ENCODE peak calls at places on chromosomes 13 and 19, in nine cellular contexts. F is activated T-cell treated with anti-CD3 and anti-CD28 coated beads, Interleukin-2, amount 50 U/mL, for 72 hours; I is stimulated activated CD8-positive, alpha-beta memory T cell treated with anti-CD3 and anti-CD28 coated beads, Interleukin-7, amount 100 ng/mL, for 1 hour; J is T-helper 9 cell; T is NCI-H69; N is amniotic epithelial cell; E is Peyer's patch; W is stimulated activated CD4-positive, alpha-beta T cell treated with anti-CD3 and anti-CD28 coated beads, Interleukin-12 subunit alpha, Interleukin-12 subunit beta, amount 100 ng/mL, for 24 hours; L is cardiac muscle cell. M is an unnamed sample.
A peak's percentile ranks its signal among the peaks of the same experiment; 100 is the strongest.

GRCh38 chr19:22426901-22427300 is 4.8 kb upstream of the ZNF98 start:
- DNase-seq in L (no peak), T (no peak), E (no peak), W (no peak), I (no peak), F (no peak), J (no peak), N (no peak), M (peak; percentile 78)

GRCh38 chr19:23261496-23262020 is 11.4 kb upstream of the ZNF724 start:
- DNase-seq in L (no peak), W (no peak), I (no peak), E (no peak), T (no peak), N (no peak), J (no peak), F (no peak), M (no peak)

GRCh38 chr19:30385666-30386065 is 13.5 kb downstream of the ZNF536 start:
- DNase-seq in N (no peak), I (no peak), T (no peak), L (no peak), F (no peak), W (no peak), J (no peak), E (no peak), M (no peak)

GRCh38 chr13:23955064-23955463 is 57.8 kb upstream of the C1QTNF9B start:
- DNase-seq in L (no peak), N (no peak), W (no peak), J (no peak), E (no peak), I (no peak), T (no peak), F (no peak), M (no peak)

GRCh38 chr19:39846678-39847486 is 703 bp upstream of the FBL start:
- DNase-seq in N (no peak), I (no peak), J (no peak), T (no peak), F (no peak), L (peak; percentile 31), W (no peak), E (no peak), M (no peak)

GRCh38 chr13:113915786-113916329 is 52.0 kb upstream of the GAS6 start:
- DNase-seq in E (no peak), W (no peak), T (no peak), J (no peak), F (no peak), I (no peak), N (no peak), L (no peak), M (no peak)

GRCh38 chr13:31755803-31756212 is 16.5 kb downstream of the RXFP2 start:
- DNase-seq in J (no peak), F (no peak), E (no peak), L (no peak), I (no peak), N (peak; percentile 67), W (no peak), T (no peak), M (no peak)

GRCh38 chr19:32671883-32672282 is 3.1 kb downstream of the ANKRD27 start:
- DNase-seq in W (no peak), N (peak; percentile 35), E (no peak), J (no peak), I (no peak), F (no peak), L (no peak), T (no peak), M (no peak)

GRCh38 chr13:97768134-97768533 is 185.3 kb upstream of the IPO5 start:
- DNase-seq in L (no peak), E (no peak), J (no peak), N (no peak), T (no peak), W (no peak), I (no peak), F (no peak), M (no peak)

GRCh38 chr19:41872384-41872774 is 4.7 kb upstream of the CD79A start:
- DNase-seq in F (no peak), L (no peak), W (no peak), N (no peak), E (no peak), J (no peak), I (no peak), T (no peak), M (no peak)

GRCh38 chr13:80084086-80084676 is 256.7 kb downstream of the SPRY2 start:
- DNase-seq in W (no peak), T (no peak), J (no peak), E (no peak), N (peak; percentile 92), I (no peak), F (no peak), L (no peak), M (no peak)

GRCh38 chr13:28059214-28059613 is 41.2 kb downstream of the FLT3 start:
- DNase-seq in J (peak; percentile 23), I (no peak), T (peak; percentile 7), L (peak; percentile 67), F (peak; percentile 61), N (peak; percentile 32), E (peak; percentile 65), W (peak; percentile 39), M (no peak)

GRCh38 chr13:112668924-112669323 is 20.9 kb upstream of the ATP11A start:
- DNase-seq in I (no peak), F (no peak), L (no peak), W (no peak), N (no peak), T (peak; percentile 44), E (no peak), J (no peak), M (no peak)

GRCh38 chr13:33006646-33007045 is 9.6 kb upstream of the KL start:
- DNase-seq in F (no peak), W (no peak), E (no peak), N (no peak), T (no peak), I (no peak), L (no peak), J (no peak), M (no peak)

GRCh38 chr13:37138917-37139316 is 33.5 kb upstream of the CSNK1A1L start:
- DNase-seq in E (no peak), J (no peak), N (no peak), L (no peak), F (no peak), I (no peak), W (no peak), T (no peak), M (no peak)

GRCh38 chr19:14023404-14024235 is 4.3 kb upstream of the RLN3 start:
- DNase-seq in J (no peak), E (peak; percentile 72), L (peak; percentile 65), W (no peak), T (peak; percentile 74), F (no peak), N (peak; percentile 64), I (no peak), M (no peak)

GRCh38 chr19:40718774-40719391 is 2.0 kb downstream of the ITPKC start:
- DNase-seq in E (peak; percentile 94), F (no peak), J (no peak), I (no peak), W (no peak), L (peak; percentile 61), N (peak; percentile 52), T (peak; percentile 42), M (peak; percentile 83)

GRCh38 chr19:24046550-24046949 is 40.4 kb upstream of the ZNF254 start:
- DNase-seq in E (no peak), T (peak; percentile 65), W (no peak), I (no peak), L (no peak), F (no peak), N (no peak), J (no peak), M (no peak)

GRCh38 chr13:45820106-45820838 is 31.3 kb downstream of the SIAH3 start:
- DNase-seq in W (no peak), T (no peak), E (no peak), I (no peak), N (no peak), F (no peak), J (no peak), L (no peak), M (no peak)

GRCh38 chr13:93284056-93284455 is 57.4 kb downstream of the GPC6 start:
- DNase-seq in I (no peak), F (no peak), T (peak; percentile 33), L (no peak), E (no peak), N (no peak), J (no peak), W (no peak), M (no peak)

GRCh38 chr19:40663712-40664692 is 26.4 kb downstream of the NUMBL start:
- DNase-seq in E (no peak), I (no peak), N (peak; percentile 29), J (no peak), L (no peak), F (peak; percentile 21), T (peak; percentile 33), W (no peak), M (no peak)

GRCh38 chr13:112069063-112069726 is 2.2 kb downstream of the SOX1 start:
- DNase-seq in W (no peak), N (no peak), L (no peak), F (no peak), T (no peak), I (no peak), J (no peak), E (no peak), M (no peak)

GRCh38 chr13:95710313-95710712 is 33.4 kb downstream of the DNAJC3 start:
- DNase-seq in W (no peak), L (no peak), F (no peak), J (no peak), T (no peak), N (peak; percentile 67), I (no peak), E (no peak), M (peak; percentile 31)

GRCh38 chr13:64075543-64076271 is 2660.1 kb upstream of the PCDH20 start:
- DNase-seq in N (no peak), L (no peak), E (no peak), I (no peak), F (no peak), J (no peak), W (no peak), T (no peak), M (no peak)

GRCh38 chr19:58466089-58466759 is 656 bp upstream of the ZNF324 start:
- DNase-seq in T (no peak), E (no peak), L (no peak), F (no peak), N (no peak), W (no peak), I (no peak), J (no peak), M (no peak)

GRCh38 chr13:66795636-66796035 is 434.5 kb downstream of the PCDH9 start:
- DNase-seq in W (no peak), N (no peak), F (no peak), E (no peak), J (no peak), T (peak; percentile 75), L (no peak), I (no peak), M (no peak)

M was measured in trophoblast cell.